ENCODE peak calls at places on chromosomes 11 and 22, in four cellular contexts. F is anterior cingulate cortex; C is stimulated activated CD8-positive, alpha-beta memory T cell treated with anti-CD3 and anti-CD28 coated beads, Interleukin-15, amount 100 ng/mL, for 4 hours; Q is naive thymus-derived CD4-positive, alpha-beta T cell. R is an unnamed sample.

GRCh38 chr11:72924568-72925190 is 110.5 kb downstream of the ATG16L2 start:
- DNase-seq in F (no peak), Q (peak), C (no peak), R (peak)

GRCh38 chr22:26671317-26672059 is 14.1 kb downstream of the MIAT start:
- DNase-seq in C (peak), Q (peak), F (no peak), R (peak)

GRCh38 chr22:30253205-30253852 is 6.8 kb upstream of the LIF start:
- DNase-seq in F (peak), C (no peak), Q (no peak), R (no peak)

GRCh38 chr22:22410677-22411076 is 97.9 kb downstream of the ZNF280B start:
- DNase-seq in Q (no peak), F (no peak), C (no peak), R (no peak)

GRCh38 chr11:12207384-12208150 is 97.2 kb downstream of the MICAL2 start:
- DNase-seq in F (no peak), Q (no peak), C (no peak), R (no peak)

GRCh38 chr11:27698872-27699241 is 1.4 kb downstream of the BDNF start:
- DNase-seq in C (peak), Q (peak), F (no peak), R (peak)

GRCh38 chr22:45504703-45505341 is 2.1 kb downstream of the FBLN1 start:
- DNase-seq in C (no peak), Q (no peak), F (no peak), R (no peak)

GRCh38 chr11:15976433-15977045 is 379.8 kb downstream of the SOX6 start:
- DNase-seq in Q (no peak), C (no peak), F (no peak), R (no peak)

GRCh38 chr11:12232819-12233601 is 122.6 kb downstream of the MICAL2 start:
- DNase-seq in F (no peak), Q (no peak), C (no peak), R (no peak)

GRCh38 chr22:50001388-50002231 is 11.0 kb downstream of the IL17REL start:
- DNase-seq in Q (no peak), F (no peak), C (no peak), R (no peak)

GRCh38 chr11:20277014-20277413 is 86.5 kb upstream of the HTATIP2 start:
- DNase-seq in C (no peak), F (no peak), Q (no peak), R (no peak)

GRCh38 chr11:123135863-123136446 is 59.1 kb downstream of the CLMP start:
- DNase-seq in C (no peak), Q (no peak), F (no peak), R (no peak)

GRCh38 chr11:108117746-108118371 is 3.5 kb upstream of the ACAT1 start:
- DNase-seq in Q (peak), F (no peak), C (no peak), R (peak)

GRCh38 chr11:47616726-47617416 is 22.7 kb upstream of the C1QTNF4 start:
- DNase-seq in C (no peak), Q (no peak), F (peak), R (no peak)

GRCh38 chr22:20221421-20222340 is 46.4 kb downstream of the RTN4R start:
- DNase-seq in F (no peak), C (no peak), Q (no peak), R (no peak)

GRCh38 chr11:117984471-117984870 is 1.7 kb upstream of the IL10RA start:
- DNase-seq in F (no peak), Q (no peak), C (no peak), R (peak)

GRCh38 chr11:16902182-16902581 is 112.0 kb downstream of the PLEKHA7 start:
- DNase-seq in F (no peak), Q (no peak), C (no peak), R (no peak)

GRCh38 chr11:72718101-72718501 is 34.1 kb downstream of the ARAP1 start:
- DNase-seq in Q (no peak), C (no peak), F (no peak), R (no peak)

GRCh38 chr22:19844423-19845368 is 10.0 kb downstream of the GNB1L start:
- DNase-seq in Q (peak), F (no peak), C (no peak), R (peak)

GRCh38 chr11:69213964-69214363 is 58.2 kb downstream of the SMIM38 start:
- DNase-seq in Q (no peak), F (no peak), C (no peak), R (no peak)

GRCh38 chr11:57203359-57203758 is 21.6 kb downstream of the LRRC55 start:
- DNase-seq in F (no peak), Q (no peak), C (no peak), R (no peak)

GRCh38 chr22:41899992-41900651 is 14.8 kb downstream of the SHISA8 start:
- DNase-seq in Q (no peak), F (no peak), C (no peak), R (no peak)

GRCh38 chr11:72306186-72306585 is 62.2 kb upstream of the PHOX2A start:
- DNase-seq in C (no peak), F (no peak), Q (no peak), R (no peak)

R was measured in CD4-positive, alpha-beta memory T cell.